ENCODE peak calls at places on chromosomes 4 and X, in seven cellular contexts. T is activated CD8-positive, alpha-beta memory T cell treated with anti-CD3 and anti-CD28 coated beads for 48 hours; P is NCI-H2171 treated with DMSO at 0.1 percent for 48 hours; I is CD8-positive, alpha-beta T cell; O is fibroblast of lung; M is GDM1; F is cardiac fibroblast. U is an unnamed sample.

GRCh38 chrX:22800360-22800759 is 199.4 kb upstream of the DDX53 start:
- DNase-seq in T (no peak), P (no peak), I (no peak), O (peak), M (peak), F (peak), U (no peak)

GRCh38 chrX:48071064-48071985 is at the start of gene ZNF630:
- DNase-seq in T (peak), P (peak), I (peak), O (peak), M (peak), F (peak), U (peak)

GRCh38 chr4:186737427-186737826 is 13.8 kb upstream of the FAT1 start:
- DNase-seq in T (no peak), P (no peak), I (no peak), O (no peak), M (no peak), F (no peak), U (no peak)

GRCh38 chr4:122783301-122784215 is 43.1 kb upstream of the FGF2 start:
- DNase-seq in T (no peak), P (no peak), I (no peak), O (peak), M (no peak), F (peak), U (no peak)

GRCh38 chr4:110982486-110982885 is 359.6 kb upstream of the PITX2 start:
- DNase-seq in T (no peak), P (no peak), I (no peak), O (no peak), M (no peak), F (no peak), U (no peak)

GRCh38 chr4:110618091-110619000 is 4.5 kb downstream of the PITX2 start:
- DNase-seq in T (no peak), P (no peak), I (no peak), O (no peak), M (no peak), F (no peak), U (no peak)

GRCh38 chr4:21948347-21949072 is at the start of gene KCNIP4:
- DNase-seq in T (no peak), P (no peak), I (no peak), O (peak), M (no peak), F (peak), U (no peak)

GRCh38 chrX:35406386-35406785 is 391.8 kb upstream of the MAGEB16 start:
- DNase-seq in T (no peak), P (no peak), I (no peak), O (no peak), M (no peak), F (no peak), U (no peak)

GRCh38 chrX:56308726-56309125 is 76.6 kb downstream of the KLF8 start:
- DNase-seq in T (no peak), P (no peak), I (no peak), O (no peak), M (no peak), F (no peak), U (no peak)

GRCh38 chrX:6505960-6506359 is 29.0 kb downstream of the VCX3A start:
- DNase-seq in T (no peak), P (no peak), I (no peak), O (no peak), M (no peak), F (no peak), U (no peak)

GRCh38 chr4:109218288-109218687 is 84.2 kb downstream of the COL25A1 start:
- DNase-seq in T (no peak), P (no peak), I (no peak), O (no peak), M (no peak), F (no peak), U (no peak)

GRCh38 chr4:2825740-2826139 is 17.9 kb upstream of the ADD1 start:
- DNase-seq in T (no peak), P (no peak), I (no peak), O (no peak), M (no peak), F (no peak), U (no peak)

GRCh38 chrX:51899741-51900140 is 6.3 kb downstream of the MAGED1 start:
- DNase-seq in T (no peak), P (no peak), I (no peak), O (no peak), M (no peak), F (peak), U (no peak)

GRCh38 chrX:46381630-46382029 is 163.6 kb downstream of the ZNF674 start:
- DNase-seq in T (no peak), P (peak), I (peak), O (no peak), M (peak), F (peak), U (no peak)

GRCh38 chrX:40166582-40166981 is 68.8 kb upstream of the BCOR start:
- DNase-seq in T (no peak), P (peak), I (no peak), O (no peak), M (no peak), F (peak), U (no peak)

U was measured in substantia nigra.